ENCODE peak calls at places on chromosome 4, in six cellular contexts. S is hepatocyte; T is stomach; M is CD8-positive, alpha-beta memory T cell; R is body of pancreas; V is right lobe of liver. I is an unnamed sample.

GRCh38 chr4:88937081-88937480 is 119.9 kb downstream of the FAM13A start:
- DNase-seq in S (no peak), T (no peak), M (no peak), R (no peak), V (no peak), I (peak; percentile 39)

GRCh38 chr4:10879411-10880110 is 195.0 kb upstream of the CLNK start:
- DNase-seq in S (peak; percentile 11), T (no peak), M (no peak), R (no peak), V (no peak), I (no peak)

GRCh38 chr4:122142687-122143086 is 9.4 kb upstream of the BLTP1 start:
- DNase-seq in S (no peak), T (no peak), M (no peak), R (no peak), V (no peak), I (no peak)

GRCh38 chr4:13626492-13627184 is 887 bp downstream of the BOD1L1 start:
- DNase-seq in S (no peak), T (no peak), M (no peak), R (no peak), V (no peak), I (peak; percentile 9)

GRCh38 chr4:13928214-13928613 is 300.7 kb upstream of the BOD1L1 start:
- DNase-seq in S (no peak), T (no peak), M (no peak), R (no peak), V (no peak), I (no peak)

GRCh38 chr4:15469402-15470148 is at the start of gene CC2D2A:
- DNase-seq in S (peak; percentile 53), T (no peak), M (no peak), R (peak; percentile 17), V (no peak), I (peak; percentile 71)

GRCh38 chr4:57039345-57039744 is 60.6 kb downstream of the POLR2B start:
- DNase-seq in S (no peak), T (no peak), M (no peak), R (no peak), V (no peak), I (peak; percentile 44)

GRCh38 chr4:161252520-161253141 is 911.2 kb downstream of the FSTL5 start:
- DNase-seq in S (peak; percentile 21), T (no peak), M (no peak), R (peak; percentile 34), V (no peak), I (peak; percentile 63)

GRCh38 chr4:2858451-2859217 is 15.0 kb downstream of the ADD1 start:
- DNase-seq in S (no peak), T (no peak), M (no peak), R (no peak), V (no peak), I (peak; percentile 56)

GRCh38 chr4:7819446-7819845 is 120.2 kb downstream of the AFAP1 start:
- DNase-seq in S (no peak), T (no peak), M (no peak), R (no peak), V (no peak), I (no peak)

GRCh38 chr4:7821245-7822165 is 118.2 kb downstream of the AFAP1 start:
- DNase-seq in S (no peak), T (no peak), M (no peak), R (no peak), V (no peak), I (peak; percentile 48)

GRCh38 chr4:7818676-7819041 is 121.0 kb downstream of the AFAP1 start:
- DNase-seq in S (peak; percentile 25), T (no peak), M (no peak), R (no peak), V (no peak), I (no peak)

GRCh38 chr4:7817877-7818675 is 121.6 kb downstream of the AFAP1 start:
- DNase-seq in S (peak; percentile 43), T (no peak), M (no peak), R (peak; percentile 70), V (no peak), I (no peak)

GRCh38 chr4:7820031-7820825 is 119.4 kb downstream of the AFAP1 start:
- DNase-seq in S (no peak), T (no peak), M (no peak), R (no peak), V (no peak), I (no peak)
- H3K4me1 ChIP-seq in S (peaks cover 35% of the 10 kb centered on the region), T (peaks cover 61% of the 10 kb centered on the region), M (no peaks in the 10 kb centered on the region), R (peaks cover 11% of the 10 kb centered on the region), V (peaks cover 4% of the 10 kb centered on the region), I (peaks cover 46% of the 10 kb centered on the region)

DNA sequence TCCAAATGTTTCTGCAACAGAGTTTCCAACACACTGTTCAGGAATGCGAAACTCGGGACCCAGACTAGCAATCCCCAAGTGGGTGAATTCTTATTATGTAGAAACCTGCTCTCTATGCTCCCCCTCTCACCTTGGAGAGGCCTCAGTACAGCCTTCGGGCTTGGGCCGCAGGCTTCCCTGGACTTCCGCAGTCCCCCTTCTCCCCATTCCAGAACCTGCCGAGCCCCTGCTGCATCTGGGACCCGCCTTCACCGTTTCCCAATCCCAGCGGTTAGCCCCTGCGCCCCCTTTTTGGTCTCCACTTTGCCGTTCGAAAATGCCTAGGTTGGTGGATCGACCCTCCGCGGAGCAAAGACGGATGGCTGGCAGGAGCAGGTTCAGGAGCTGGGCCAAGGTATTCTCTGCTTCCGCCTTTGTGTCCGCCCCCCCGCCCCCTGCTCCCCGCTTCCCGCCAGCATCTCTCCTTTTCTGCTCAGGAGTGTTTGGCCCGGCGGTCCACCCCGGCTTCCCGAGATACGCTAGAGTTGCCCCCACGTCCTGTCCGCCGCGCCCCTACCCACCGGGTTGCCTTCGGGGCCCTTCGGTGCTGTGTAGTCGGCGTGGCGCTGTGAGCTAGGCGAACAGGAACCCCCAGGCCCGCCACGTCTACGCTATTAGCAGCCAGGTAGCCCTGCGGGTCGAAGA is 11.5 kb downstream of the HAND2 start:
- DNase-seq in S (peak; percentile 36), T (no peak), M (no peak), R (no peak), V (no peak), I (no peak)
- H3K4me3 ChIP-seq in S (peak overlapping the region; percentile 29), T (peak overlapping the region; percentile 44), M (no peak overlapping the region), R (no peak overlapping the region), V (peak overlapping the region; percentile 22), I (no peak overlapping the region)

GRCh38 chr4:76585270-76585669 is 150.2 kb downstream of the SHROOM3 start:
- DNase-seq in S (no peak), T (no peak), M (no peak), R (no peak), V (no peak), I (peak; percentile 57)

GRCh38 chr4:76581276-76581675 is 146.2 kb downstream of the SHROOM3 start:
- DNase-seq in S (no peak), T (no peak), M (no peak), R (no peak), V (no peak), I (peak; percentile 55)

GRCh38 chr4:76582074-76582816 is 147.2 kb downstream of the SHROOM3 start:
- DNase-seq in S (no peak), T (no peak), M (no peak), R (no peak), V (no peak), I (no peak)

GRCh38 chr4:76584235-76585152 is 149.5 kb downstream of the SHROOM3 start:
- DNase-seq in S (no peak), T (no peak), M (no peak), R (no peak), V (no peak), I (peak; percentile 34)

DNA sequence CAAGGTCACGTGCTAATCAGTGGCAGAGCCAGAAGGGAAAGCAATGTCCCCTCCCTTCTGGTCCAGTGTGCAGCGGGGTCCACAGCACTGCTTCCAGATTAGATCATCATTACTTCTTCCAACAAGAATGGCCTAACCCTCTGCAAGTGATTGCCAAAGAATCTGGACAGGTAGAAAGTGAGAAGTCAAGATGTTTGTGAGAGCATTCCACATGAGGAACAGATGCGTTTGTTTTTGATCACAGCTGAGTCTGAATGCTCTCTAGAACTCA is 147.7 kb downstream of the SHROOM3 start:
- DNase-seq in S (peak; percentile 17), T (no peak), M (no peak), R (no peak), V (no peak), I (no peak)
- H3K4me1 ChIP-seq in S (peaks cover 19% of the 10 kb centered on the region), T (peaks cover 9% of the 10 kb centered on the region), M (no peaks in the 10 kb centered on the region), R (peaks cover 9% of the 10 kb centered on the region), V (peaks cover 16% of the 10 kb centered on the region), I (peaks cover 3% of the 10 kb centered on the region)

DNA sequence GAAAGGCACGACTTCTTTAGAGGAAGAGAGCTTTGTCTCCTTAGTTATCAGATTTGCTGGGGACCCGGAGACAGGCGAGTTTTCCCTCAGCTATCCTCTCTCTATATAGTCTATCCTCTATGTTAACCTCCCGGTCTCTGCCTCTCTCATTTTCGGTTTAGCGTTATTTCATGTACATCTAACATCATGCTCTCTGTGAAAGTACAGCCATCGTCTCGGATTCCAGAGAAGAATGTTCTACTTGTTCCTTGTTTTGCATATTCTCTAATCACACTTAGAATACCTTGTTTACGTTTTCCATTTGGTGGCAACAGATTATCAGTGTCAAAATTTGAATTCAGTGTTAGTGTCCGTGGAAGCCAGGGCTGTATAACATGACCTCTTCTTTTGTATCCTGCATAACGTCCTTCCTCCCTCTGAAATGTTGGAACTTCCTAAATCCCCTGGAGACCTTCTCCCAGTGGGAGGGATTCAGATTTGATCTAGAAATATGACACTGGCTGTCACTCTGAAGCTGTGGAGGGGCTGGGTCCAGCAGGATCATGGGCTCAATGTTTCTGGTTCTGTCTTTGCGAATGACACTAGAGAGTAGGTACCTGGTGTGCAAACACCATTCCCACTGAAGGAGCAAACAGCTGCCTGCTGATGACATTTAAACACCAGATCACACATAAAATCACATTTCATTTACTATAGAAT is 725 bp upstream of the CXCL3 start:
- DNase-seq in S (no peak), T (no peak), M (no peak), R (no peak), V (no peak), I (peak; percentile 54)
- H3K4me3 ChIP-seq in S (peak overlapping the region; percentile 90), T (peak overlapping the region; percentile 68), M (peak overlapping the region; percentile 45), R (peak overlapping the region; percentile 42), V (peak overlapping the region; percentile 63), I (peak overlapping the region; percentile 96)

I was measured in adipocyte.